ENCODE peak calls at places on chromosomes 12 and 14, in four cellular contexts. B is breast epithelium; Z is effector memory CD4-positive, alpha-beta T cell; Y is dorsolateral prefrontal cortex. U is an unnamed sample.

GRCh38 chr12:31035226-31035625 is 38.4 kb upstream of the DDX11 start:
- DNase-seq in B (no peak), Z (no peak), Y (no peak), U (peak)

GRCh38 chr12:2336409-2336829 is 283.6 kb downstream of the CACNA1C start:
- DNase-seq in B (no peak), Z (no peak), Y (no peak), U (peak)

GRCh38 chr12:23684121-23684520 is 265.3 kb downstream of the SOX5 start:
- DNase-seq in B (no peak), Z (no peak), Y (no peak), U (no peak)

GRCh38 chr14:94062344-94062904 is 18.6 kb downstream of the DDX24 start:
- DNase-seq in B (no peak), Z (no peak), Y (no peak), U (peak)

GRCh38 chr12:106957617-106958016 is 1.9 kb downstream of the TMEM263 start:
- DNase-seq in B (no peak), Z (no peak), Y (no peak), U (no peak)

GRCh38 chr12:12925383-12925782 is 26.6 kb downstream of the GPRC5D start:
- DNase-seq in B (no peak), Z (no peak), Y (no peak), U (peak)

GRCh38 chr14:39318574-39318973 is 84.9 kb downstream of the MIA2 start:
- DNase-seq in B (no peak), Z (no peak), Y (no peak), U (peak)

GRCh38 chr14:100440207-100440631 is 117.1 kb downstream of the SLC25A47 start:
- DNase-seq in B (peak), Z (peak), Y (peak), U (peak)

GRCh38 chr12:45583011-45583657 is 146.4 kb upstream of the ARID2 start:
- DNase-seq in B (no peak), Z (no peak), Y (peak), U (peak)

GRCh38 chr12:52307836-52308806 is 13.1 kb downstream of the KRT83 start:
- DNase-seq in B (peak), Z (no peak), Y (peak), U (no peak)

GRCh38 chr14:96579855-96580254 is 77.7 kb downstream of the PAPOLA start:
- DNase-seq in B (no peak), Z (no peak), Y (no peak), U (no peak)

GRCh38 chr12:27534060-27534764 is 10.2 kb downstream of the PPFIBP1 start:
- DNase-seq in B (no peak), Z (no peak), Y (no peak), U (no peak)

GRCh38 chr12:64678835-64679234 is 68.5 kb downstream of the RASSF3 start:
- DNase-seq in B (no peak), Z (no peak), Y (no peak), U (no peak)

GRCh38 chr12:132275631-132276030 is 53.8 kb downstream of the GALNT9 start:
- DNase-seq in B (no peak), Z (no peak), Y (no peak), U (no peak)

GRCh38 chr12:132275110-132275531 is 54.3 kb downstream of the GALNT9 start:
- DNase-seq in B (no peak), Z (no peak), Y (peak), U (peak)

GRCh38 chr12:132277374-132277801 is 52.0 kb downstream of the GALNT9 start:
- DNase-seq in B (no peak), Z (no peak), Y (no peak), U (no peak)

GRCh38 chr12:132276720-132277373 is 52.5 kb downstream of the GALNT9 start:
- DNase-seq in B (no peak), Z (no peak), Y (no peak), U (no peak)

GRCh38 chr12:132276066-132276719 is 53.2 kb downstream of the GALNT9 start:
- DNase-seq in B (no peak), Z (no peak), Y (no peak), U (no peak)
- H3K4me3 ChIP-seq in B (no peak), Z (no peak), Y (no peak), U (no peak)

GRCh38 chr14:73381379-73382013 is 76.8 kb downstream of the NUMB start:
- DNase-seq in B (no peak), Z (no peak), Y (no peak), U (no peak)

GRCh38 chr14:73386342-73386741 is 72.0 kb downstream of the NUMB start:
- DNase-seq in B (no peak), Z (no peak), Y (no peak), U (peak)

DNA sequence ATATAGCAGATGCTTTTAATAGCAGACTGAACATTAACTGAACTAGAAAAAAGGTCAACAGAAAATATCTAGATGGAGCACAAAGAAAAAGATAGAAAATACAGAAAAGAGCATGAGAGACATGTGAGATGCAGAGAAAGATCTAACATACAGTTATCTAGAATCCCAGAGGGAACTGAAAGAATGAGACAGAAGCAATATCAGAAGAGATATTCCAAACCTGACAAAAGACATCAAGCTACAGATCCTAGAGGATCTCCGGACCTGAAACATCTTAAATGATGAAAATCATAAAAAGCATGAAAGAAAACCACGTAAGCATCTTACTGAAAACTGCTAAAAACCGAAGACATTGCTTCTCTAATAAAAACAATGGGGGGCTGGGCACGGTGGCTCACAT is 75.0 kb downstream of the NUMB start:
- DNase-seq in B (no peak), Z (no peak), Y (no peak), U (no peak)
- H3K4me3 ChIP-seq in B (no peak), Z (no peak), Y (no peak), U (no peak)

DNA sequence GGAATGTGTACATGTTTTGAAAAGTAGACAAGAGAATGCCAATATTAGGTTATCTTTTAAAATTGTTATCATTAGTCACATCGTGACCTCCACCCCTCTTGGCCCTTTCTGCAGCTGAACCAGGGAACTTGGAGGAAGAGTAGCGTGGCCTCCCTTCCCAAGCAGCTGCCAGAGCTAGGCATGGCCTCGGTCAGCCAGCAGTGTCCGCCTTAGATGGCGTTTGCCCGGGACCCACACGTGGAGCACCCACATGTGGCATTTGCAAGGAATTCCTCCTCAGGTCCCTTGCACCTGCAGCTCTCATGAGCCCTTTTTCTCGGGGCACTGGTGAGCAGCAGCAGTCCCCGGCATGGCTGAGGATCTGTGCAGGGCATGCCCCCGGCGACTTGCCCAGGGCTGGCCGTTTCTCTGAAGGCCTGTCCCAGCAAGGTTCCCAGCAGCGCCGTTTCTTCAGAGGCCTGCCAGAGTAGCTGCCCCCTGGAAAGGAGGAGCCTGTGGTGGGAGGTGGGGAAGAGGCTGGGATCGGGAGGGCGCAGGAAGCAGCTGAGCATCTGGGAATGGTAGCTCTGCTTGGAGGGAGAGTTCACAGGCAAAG is 10.8 kb downstream of the JDP2 start:
- DNase-seq in B (no peak), Z (no peak), Y (no peak), U (no peak)
- H3K4me3 ChIP-seq in B (no peak), Z (no peak), Y (no peak), U (no peak)

GRCh38 chr12:47277071-47277408 is 197.3 kb upstream of the AMIGO2 start:
- DNase-seq in B (no peak), Z (no peak), Y (no peak), U (no peak)
- H3K4me3 ChIP-seq in B (no peak), Z (no peak), Y (no peak), U (no peak)

DNA sequence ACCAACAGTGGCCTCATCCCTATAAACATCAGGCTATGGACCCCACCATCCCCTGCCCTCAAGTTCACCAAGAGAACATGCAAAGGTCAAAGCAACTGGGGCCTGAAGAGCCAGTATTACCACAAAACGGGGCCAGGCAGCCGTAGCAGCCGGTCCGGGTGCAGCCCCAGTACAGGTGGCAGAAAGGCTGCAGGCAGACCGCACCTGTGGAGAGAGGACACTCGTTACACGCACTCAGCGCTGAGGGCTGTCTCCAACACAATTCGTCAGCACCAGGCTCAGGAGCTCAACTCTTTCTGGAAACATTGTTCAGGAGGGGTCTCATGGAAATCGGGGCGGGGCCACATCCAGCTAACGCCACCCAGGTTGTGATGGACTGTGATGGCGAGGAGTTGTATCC is 19.9 kb upstream of the GOLGA3 start:
- DNase-seq in B (no peak), Z (no peak), Y (no peak), U (no peak)
- H3K4me3 ChIP-seq in B (no peak), Z (no peak), Y (no peak), U (no peak)

U was measured in fibroblast of mammary gland.